ENCODE peak calls at places on chromosomes 3 and 15, in six cellular contexts. A is nephron progenitor cell; X is posterior cingulate gyrus; T is activated naive CD4-positive, alpha-beta T cell; F is occipital lobe; K is activated CD8-positive, alpha-beta T cell treated with anti-CD3 and anti-CD28 coated beads for 36 hours. J is an unnamed sample.
A peak's percentile ranks its signal among the peaks of the same experiment; 100 is the strongest.

GRCh38 chr15:50939911-50940310 is 31.4 kb downstream of the AP4E1 start:
- DNase-seq in K (no peak), A (no peak), F (no peak), T (no peak), X (no peak), J (no peak)

GRCh38 chr3:40116478-40117162 is 192.9 kb upstream of the EIF1B start:
- DNase-seq in X (no peak), F (no peak), A (no peak), K (no peak), T (no peak), J (no peak)

GRCh38 chr3:150236683-150237082 is 171.4 kb upstream of the TSC22D2 start:
- DNase-seq in A (no peak), F (no peak), K (no peak), X (no peak), T (no peak), J (no peak)

GRCh38 chr15:89052474-89052873 is 35.8 kb upstream of the ABHD2 start:
- DNase-seq in X (no peak), F (no peak), T (no peak), K (no peak), A (no peak), J (no peak)

GRCh38 chr3:10945683-10946287 is 46.8 kb upstream of the SLC6A1 start:
- DNase-seq in X (peak; percentile 74), T (peak; percentile 15), F (no peak), K (peak; percentile 67), A (peak; percentile 90), J (peak; percentile 82)

GRCh38 chr3:151562901-151563300 is 102.0 kb upstream of the IGSF10 start:
- DNase-seq in T (no peak), K (no peak), X (no peak), A (no peak), F (no peak), J (no peak)

GRCh38 chr3:16013563-16013962 is 160.9 kb upstream of the GALNT15 start:
- DNase-seq in A (no peak), X (no peak), K (no peak), F (no peak), T (no peak), J (no peak)

GRCh38 chr3:66068255-66068654 is 29.5 kb upstream of the MAGI1 start:
- DNase-seq in X (no peak), K (no peak), F (no peak), T (no peak), A (no peak), J (no peak)

GRCh38 chr3:87625911-87626310 is 349.5 kb upstream of the POU1F1 start:
- DNase-seq in A (no peak), T (no peak), K (no peak), X (no peak), F (no peak), J (no peak)

GRCh38 chr3:133943639-133944131 is 48.0 kb upstream of the RAB6B start:
- DNase-seq in A (no peak), T (no peak), F (no peak), X (no peak), K (no peak), J (no peak)

GRCh38 chr3:172138792-172139507 is 99.6 kb downstream of the FNDC3B start:
- DNase-seq in A (no peak), T (no peak), F (peak; percentile 47), K (peak; percentile 63), X (peak; percentile 34), J (peak; percentile 88)

GRCh38 chr3:59364471-59364870 is 314.6 kb upstream of the CFAP20DC start:
- DNase-seq in T (no peak), K (no peak), A (no peak), F (no peak), X (no peak), J (no peak)

GRCh38 chr15:90264649-90265048 is 823 bp upstream of the NGRN start:
- DNase-seq in K (peak; percentile 54), F (no peak), A (no peak), T (no peak), X (no peak), J (no peak)

GRCh38 chr15:29364429-29365078 is 94.9 kb upstream of the NSMCE3 start:
- DNase-seq in X (no peak), F (no peak), T (no peak), K (no peak), A (no peak), J (peak; percentile 66)

GRCh38 chr3:118811333-118811732 is 223.3 kb downstream of the IGSF11 start:
- DNase-seq in K (no peak), T (no peak), F (no peak), A (no peak), X (no peak), J (no peak)

GRCh38 chr3:35639251-35640185 is at the start of gene ARPP21:
- DNase-seq in F (peak; percentile 71), X (peak; percentile 63), K (peak; percentile 21), T (no peak), A (peak; percentile 64), J (peak; percentile 75)

GRCh38 chr3:122615303-122615702 is 37.9 kb downstream of the PARP15 start:
- DNase-seq in A (no peak), K (no peak), T (no peak), X (no peak), F (no peak), J (no peak)

GRCh38 chr3:194194051-194194756 is 58.3 kb downstream of the HES1 start:
- DNase-seq in T (no peak), A (no peak), X (no peak), K (peak; percentile 46), F (no peak), J (no peak)

GRCh38 chr15:61401903-61402698 is 173.0 kb upstream of the RORA start:
- DNase-seq in X (no peak), A (no peak), T (no peak), F (no peak), K (no peak), J (no peak)

GRCh38 chr3:108511055-108511454 is 659 bp upstream of the MYH15 start:
- DNase-seq in T (no peak), A (no peak), X (no peak), F (no peak), K (no peak), J (no peak)

GRCh38 chr3:117144832-117145231 is 435.3 kb downstream of the TUSC7 start:
- DNase-seq in K (no peak), F (peak; percentile 2), X (no peak), A (no peak), T (no peak), J (peak; percentile 59)

GRCh38 chr15:60840306-60840702 is 361.4 kb upstream of the ICE2 start:
- DNase-seq in T (no peak), X (no peak), A (no peak), K (no peak), F (no peak), J (no peak)

GRCh38 chr15:39202641-39203040 is 378.2 kb upstream of the THBS1 start:
- DNase-seq in K (no peak), X (no peak), F (no peak), T (no peak), A (no peak), J (no peak)

GRCh38 chr3:126835472-126836219 is 131.6 kb downstream of the CHCHD6 start:
- DNase-seq in A (no peak), F (peak; percentile 31), X (no peak), K (no peak), T (no peak), J (peak; percentile 64)

GRCh38 chr15:80367094-80367493 is 37.1 kb upstream of the ARNT2 start:
- DNase-seq in F (no peak), T (no peak), A (peak; percentile 16), X (no peak), K (peak; percentile 12), J (no peak)

GRCh38 chr3:78858165-78858564 is 909.6 kb downstream of the ROBO1 start:
- DNase-seq in T (no peak), X (no peak), A (no peak), K (no peak), F (no peak), J (no peak)

GRCh38 chr3:142209655-142210054 is 15.7 kb downstream of the GK5 start:
- DNase-seq in A (no peak), T (no peak), K (no peak), F (peak; percentile 5), X (no peak), J (peak; percentile 48)

GRCh38 chr3:159860269-159860668 is 128.4 kb upstream of the IL12A start:
- DNase-seq in X (no peak), F (no peak), A (no peak), T (no peak), K (no peak), J (no peak)

GRCh38 chr3:66115858-66116654 is 77.3 kb upstream of the MAGI1 start:
- DNase-seq in K (no peak), T (no peak), X (no peak), F (no peak), A (peak; percentile 38), J (no peak)

GRCh38 chr3:76083992-76084391 is 298.6 kb upstream of the ZNF717 start:
- DNase-seq in F (no peak), X (no peak), A (no peak), T (no peak), K (no peak), J (no peak)

GRCh38 chr3:5309602-5310001 is 122.1 kb downstream of the EDEM1 start:
- DNase-seq in K (no peak), A (no peak), F (no peak), T (no peak), X (no peak), J (no peak)

GRCh38 chr15:78950343-78950742 is 5.5 kb upstream of the CTSH start:
- DNase-seq in X (no peak), A (no peak), K (no peak), T (no peak), F (no peak), J (no peak)

GRCh38 chr3:60364475-60364874 is 886.8 kb downstream of the FHIT start:
- DNase-seq in T (no peak), A (no peak), F (no peak), X (no peak), K (no peak), J (no peak)

GRCh38 chr15:95874625-95875024 is 455.9 kb upstream of the NR2F2 start:
- DNase-seq in X (no peak), T (no peak), K (no peak), F (no peak), A (no peak), J (no peak)

J was measured in Ammon's horn.